ENCODE peak calls at places on chromosomes 12 and 14, in four cellular contexts. G, B, K and P are unnamed samples.

GRCh38 chr12:5889381-5890047 is 55.5 kb downstream of the ANO2 start:
- DNase-seq in G (no peak), B (no peak), K (no peak), P (peak; percentile 80)

GRCh38 chr12:31370645-31371620 is 45.0 kb upstream of the SINHCAF start:
- DNase-seq in G (no peak), B (no peak), K (no peak), P (peak; percentile 66)

GRCh38 chr12:93776581-93777018 is 99.4 kb downstream of the CRADD start:
- DNase-seq in G (no peak), B (no peak), K (no peak), P (no peak)

GRCh38 chr14:90502760-90503159 is 105.9 kb downstream of the CALM1 start:
- DNase-seq in G (no peak), B (no peak), K (no peak), P (no peak)

GRCh38 chr12:55955344-55955743 is 10.5 kb downstream of the PMEL start:
- DNase-seq in G (no peak), B (no peak), K (no peak), P (no peak)

GRCh38 chr12:69779928-69780327 is 41.3 kb downstream of the RAB3IP start:
- DNase-seq in G (no peak), B (no peak), K (no peak), P (peak; percentile 54)

GRCh38 chr14:23633160-23633701 is 2.9 kb upstream of the DHRS2 start:
- DNase-seq in G (no peak), B (no peak), K (no peak), P (no peak)

GRCh38 chr12:128055567-128055966 is 211.4 kb upstream of the TMEM132C start:
- DNase-seq in G (no peak), B (no peak), K (no peak), P (peak; percentile 17)

GRCh38 chr14:64736271-64737131 is 32.3 kb downstream of the PLEKHG3 start:
- DNase-seq in G (no peak), B (no peak), K (peak; percentile 73), P (no peak)

GRCh38 chr12:122886851-122887816 is 8.8 kb downstream of the VPS37B start:
- DNase-seq in G (no peak), B (no peak), K (no peak), P (no peak)

GRCh38 chr12:89192419-89192818 is 159.9 kb downstream of the DUSP6 start:
- DNase-seq in G (no peak), B (no peak), K (no peak), P (no peak)

GRCh38 chr14:102140027-102140749 is 491 bp downstream of the WDR20 start:
- DNase-seq in G (no peak), B (peak; percentile 15), K (peak; percentile 60), P (peak; percentile 52)

GRCh38 chr14:77315115-77315944 is 5.4 kb downstream of the POMT2 start:
- DNase-seq in G (no peak), B (no peak), K (no peak), P (no peak)

GRCh38 chr12:22729898-22730443 is 105.0 kb downstream of the ETNK1 start:
- DNase-seq in G (no peak), B (no peak), K (no peak), P (no peak)

GRCh38 chr12:73892181-73892580 is 645.5 kb upstream of the ATXN7L3B start:
- DNase-seq in G (no peak), B (no peak), K (no peak), P (no peak)

GRCh38 chr14:22852599-22852939 is 16.2 kb downstream of the MMP14 start:
- DNase-seq in G (no peak), B (no peak), K (no peak), P (no peak)

GRCh38 chr14:68278568-68279436 is 459.2 kb downstream of the RAD51B start:
- DNase-seq in G (no peak), B (no peak), K (no peak), P (no peak)

GRCh38 chr14:48853159-48853558 is 733.0 kb downstream of the RPS29 start:
- DNase-seq in G (no peak), B (no peak), K (no peak), P (no peak)

GRCh38 chr14:22517117-22517720 is 71.8 kb downstream of the DAD1 start:
- DNase-seq in G (no peak), B (no peak), K (no peak), P (no peak)

GRCh38 chr14:33669111-33669510 is 281.8 kb downstream of the EGLN3 start:
- DNase-seq in G (no peak), B (no peak), K (no peak), P (no peak)

GRCh38 chr12:77049767-77050353 is 15.5 kb downstream of the E2F7 start:
- DNase-seq in G (no peak), B (no peak), K (no peak), P (no peak)

GRCh38 chr12:62861586-62861985 is 73.4 kb downstream of the PPM1H start:
- DNase-seq in G (no peak), B (no peak), K (no peak), P (no peak)

GRCh38 chr12:6459004-6459337 is 7.1 kb downstream of the TAPBPL start:
- DNase-seq in G (no peak), B (no peak), K (no peak), P (no peak)

GRCh38 chr12:111761099-111761498 is 5.6 kb upstream of the ALDH2 start:
- DNase-seq in G (no peak), B (no peak), K (no peak), P (no peak)

GRCh38 chr12:2650261-2651060 is 144.3 kb upstream of the FKBP4 start:
- DNase-seq in G (no peak), B (no peak), K (no peak), P (no peak)

GRCh38 chr14:24171422-24172260 is at the start of gene REC8:
- DNase-seq in G (peak; percentile 72), B (peak; percentile 55), K (no peak), P (peak; percentile 97)

GRCh38 chr12:45268672-45269406 is 52.9 kb downstream of the ANO6 start:
- DNase-seq in G (no peak), B (no peak), K (peak; percentile 75), P (no peak)

GRCh38 chr14:105340821-105341408 is 26.4 kb downstream of the PACS2 start:
- DNase-seq in G (no peak), B (no peak), K (peak; percentile 44), P (no peak)

GRCh38 chr12:13071305-13072280 is 27.4 kb downstream of the FAM234B start:
- DNase-seq in G (no peak), B (no peak), K (no peak), P (no peak)

GRCh38 chr14:35229495-35230089 is 62.6 kb upstream of the PSMA6 start:
- DNase-seq in G (no peak), B (no peak), K (no peak), P (no peak)

GRCh38 chr12:24977711-24978110 is 28.8 kb upstream of the BCAT1 start:
- DNase-seq in G (no peak), B (no peak), K (no peak), P (no peak)

GRCh38 chr12:132377147-132377546 is 47.8 kb upstream of the GALNT9 start:
- DNase-seq in G (no peak), B (no peak), K (no peak), P (no peak)

GRCh38 chr12:132179431-132180362 is 35.4 kb downstream of the NOC4L start:
- DNase-seq in G (no peak), B (no peak), K (no peak), P (no peak)

GRCh38 chr12:19158909-19159308 is 29.4 kb downstream of the PLEKHA5 start:
- DNase-seq in G (no peak), B (no peak), K (no peak), P (no peak)

GRCh38 chr12:2329811-2330210 is 277.0 kb downstream of the CACNA1C start:
- DNase-seq in G (no peak), B (no peak), K (no peak), P (no peak)

GRCh38 chr12:75960086-75960910 is 71.3 kb downstream of the PHLDA1 start:
- DNase-seq in G (no peak), B (no peak), K (no peak), P (no peak)

GRCh38 chr12:116384629-116385485 is 107.4 kb upstream of the MED13L start:
- DNase-seq in G (no peak), B (no peak), K (no peak), P (no peak)

GRCh38 chr12:21600196-21600595 is 4.5 kb downstream of the GYS2 start:
- DNase-seq in G (no peak), B (no peak), K (no peak), P (no peak)

GRCh38 chr14:73833024-73833423 is 18.6 kb upstream of the PTGR2 start:
- DNase-seq in G (no peak), B (no peak), K (no peak), P (no peak)